ENCODE peak calls at places on chromosomes 13 and 19, in ten cellular contexts. N, R, A, I, P, W, G, Z, T and J are unnamed samples.

GRCh38 chr13:20221772-20222171 is 10.3 kb downstream of the GJB6 start:
- DNase-seq in N (no peak), R (no peak), A (no peak), I (no peak), P (no peak), W (no peak), G (no peak), Z (no peak), T (no peak), J (no peak)

GRCh38 chr19:46373573-46374359 is 26.9 kb downstream of the PPP5C start:
- DNase-seq in N (no peak), R (peak; percentile 95), A (no peak), I (no peak), P (no peak), W (peak; percentile 37), G (peak; percentile 31), Z (no peak), T (no peak), J (peak; percentile 94)

GRCh38 chr19:19280561-19280960 is 7.5 kb upstream of the TM6SF2 start:
- DNase-seq in N (no peak), R (no peak), A (no peak), I (no peak), P (no peak), W (no peak), G (no peak), Z (no peak), T (no peak), J (no peak)

GRCh38 chr13:75508002-75508548 is 26.1 kb upstream of the TBC1D4 start:
- DNase-seq in N (no peak), R (no peak), A (no peak), I (no peak), P (no peak), W (no peak), G (no peak), Z (no peak), T (no peak), J (no peak)

GRCh38 chr19:49114630-49115363 is 627 bp downstream of the LIN7B start:
- DNase-seq in N (peak; percentile 41), R (no peak), A (no peak), I (peak; percentile 69), P (peak; percentile 53), W (peak; percentile 56), G (no peak), Z (no peak), T (peak; percentile 36), J (no peak)

GRCh38 chr13:111116830-111117229 is 1.7 kb downstream of the ARHGEF7 start:
- DNase-seq in N (no peak), R (no peak), A (no peak), I (no peak), P (no peak), W (no peak), G (no peak), Z (no peak), T (no peak), J (no peak)

GRCh38 chr19:1725100-1726064 is 27.9 kb upstream of the ONECUT3 start:
- DNase-seq in N (peak; percentile 100), R (peak; percentile 58), A (no peak), I (peak; percentile 13), P (peak; percentile 40), W (peak; percentile 86), G (no peak), Z (peak; percentile 6), T (peak; percentile 5), J (peak; percentile 90)

GRCh38 chr19:4711211-4711610 is 12.4 kb downstream of the DPP9 start:
- DNase-seq in N (no peak), R (no peak), A (no peak), I (no peak), P (no peak), W (no peak), G (no peak), Z (no peak), T (no peak), J (no peak)

GRCh38 chr13:101985321-101985720 is 416.5 kb downstream of the FGF14 start:
- DNase-seq in N (no peak), R (no peak), A (no peak), I (no peak), P (no peak), W (no peak), G (no peak), Z (no peak), T (no peak), J (no peak)

GRCh38 chr19:5445667-5446066 is 9.6 kb upstream of the ZNRF4 start:
- DNase-seq in N (peak; percentile 25), R (no peak), A (no peak), I (no peak), P (no peak), W (no peak), G (no peak), Z (no peak), T (no peak), J (no peak)

GRCh38 chr13:99605417-99606321 is 104.4 kb downstream of the TM9SF2 start:
- DNase-seq in N (peak; percentile 17), R (peak; percentile 27), A (no peak), I (no peak), P (peak; percentile 31), W (peak; percentile 19), G (no peak), Z (peak; percentile 20), T (peak; percentile 10), J (no peak)

GRCh38 chr13:45879666-45880065 is 28.1 kb upstream of the SIAH3 start:
- DNase-seq in N (peak; percentile 8), R (no peak), A (peak; percentile 60), I (no peak), P (no peak), W (no peak), G (no peak), Z (no peak), T (no peak), J (no peak)

GRCh38 chr19:12840091-12841079 is 2.1 kb downstream of the MAST1 start:
- DNase-seq in N (peak; percentile 93), R (no peak), A (no peak), I (peak; percentile 69), P (peak; percentile 56), W (peak; percentile 69), G (no peak), Z (peak; percentile 10), T (no peak), J (no peak)

GRCh38 chr19:15672580-15673175 is at the start of gene CYP4F12:
- DNase-seq in N (peak; percentile 40), R (peak; percentile 19), A (peak; percentile 93), I (peak; percentile 7), P (no peak), W (no peak), G (peak; percentile 5), Z (no peak), T (peak; percentile 86), J (no peak)

GRCh38 chr19:38394488-38394887 is 6.0 kb downstream of the SPRED3 start:
- DNase-seq in N (no peak), R (no peak), A (no peak), I (no peak), P (peak; percentile 67), W (no peak), G (no peak), Z (peak; percentile 40), T (no peak), J (no peak)